ENCODE peak calls at places on chromosomes 12 and 14, in ten cellular contexts. V, P, M, H, Q, W, B, T, J and K are unnamed samples.
A peak's percentile ranks its signal among the peaks of the same experiment; 100 is the strongest.

GRCh38 chr12:62256408-62257079 is 3.7 kb upstream of the USP15 start:
- DNase-seq in V (peak; percentile 33), P (no peak), M (no peak), H (no peak), Q (no peak), W (no peak), B (peak; percentile 63), T (no peak), J (no peak), K (no peak)

GRCh38 chr12:28876423-28876822 is 272.7 kb upstream of the FAR2 start:
- DNase-seq in V (peak; percentile 14), P (no peak), M (no peak), H (no peak), Q (no peak), W (no peak), B (no peak), T (no peak), J (no peak), K (no peak)

GRCh38 chr14:104827173-104828055 is 26.5 kb downstream of the ZBTB42 start:
- DNase-seq in V (peak; percentile 46), P (peak; percentile 95), M (peak; percentile 62), H (peak; percentile 43), Q (no peak), W (peak; percentile 89), B (peak; percentile 72), T (peak; percentile 74), J (peak; percentile 87), K (peak; percentile 55)

GRCh38 chr12:97556201-97556824 is 93.7 kb downstream of the RMST start:
- DNase-seq in V (peak; percentile 73), P (peak; percentile 35), M (no peak), H (peak; percentile 33), Q (peak; percentile 52), W (no peak), B (no peak), T (no peak), J (no peak), K (peak; percentile 73)

GRCh38 chr14:49552630-49553029 is 33.5 kb downstream of the RPS29 start:
- DNase-seq in V (no peak), P (no peak), M (no peak), H (no peak), Q (no peak), W (no peak), B (no peak), T (no peak), J (no peak), K (no peak)

GRCh38 chr12:99111600-99111999 is 466.5 kb downstream of the APAF1 start:
- DNase-seq in V (no peak), P (peak; percentile 59), M (no peak), H (no peak), Q (no peak), W (no peak), B (no peak), T (no peak), J (no peak), K (no peak)

GRCh38 chr12:69570000-69570516 is 15.2 kb upstream of the CCT2 start:
- DNase-seq in V (no peak), P (no peak), M (no peak), H (no peak), Q (no peak), W (no peak), B (no peak), T (no peak), J (no peak), K (no peak)

GRCh38 chr12:117151195-117152031 is 38.9 kb downstream of the FBXO21 start:
- DNase-seq in V (peak; percentile 67), P (peak; percentile 93), M (no peak), H (peak; percentile 60), Q (peak; percentile 32), W (peak; percentile 90), B (peak; percentile 93), T (peak; percentile 80), J (no peak), K (peak; percentile 63)

DNA sequence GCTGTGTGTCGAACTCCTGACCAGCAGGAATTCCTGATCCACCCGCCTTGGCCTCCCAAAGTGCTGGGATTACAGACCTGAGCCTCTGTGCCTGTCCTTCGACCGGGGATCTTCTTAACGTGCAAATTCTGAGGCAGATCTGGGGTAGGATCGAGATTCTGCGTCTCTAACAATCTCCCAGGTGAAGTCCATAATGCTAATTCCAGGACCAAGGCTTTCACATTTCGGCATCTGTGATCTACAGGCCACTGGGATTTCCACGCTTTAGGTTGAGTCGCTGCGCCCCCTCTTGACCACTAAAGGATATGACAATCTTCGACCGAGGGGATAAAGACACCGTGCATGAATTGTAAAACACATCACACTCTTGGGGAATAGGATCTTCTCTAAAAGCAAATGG is 24.8 kb downstream of the FOS start:
- DNase-seq in V (peak; percentile 65), P (peak; percentile 90), M (peak; percentile 76), H (peak; percentile 80), Q (peak; percentile 67), W (peak; percentile 65), B (peak; percentile 79), T (peak; percentile 86), J (peak; percentile 87), K (peak; percentile 85)
- TF ChIP-seq POLR2AphosphoS5 in V (no peak), P (no peak), M (no peak), H (peak; percentile 67), Q (peak; percentile 32), W (no peak), B (no peak), T (peak; percentile 18), J (no peak), K (no peak)

DNA sequence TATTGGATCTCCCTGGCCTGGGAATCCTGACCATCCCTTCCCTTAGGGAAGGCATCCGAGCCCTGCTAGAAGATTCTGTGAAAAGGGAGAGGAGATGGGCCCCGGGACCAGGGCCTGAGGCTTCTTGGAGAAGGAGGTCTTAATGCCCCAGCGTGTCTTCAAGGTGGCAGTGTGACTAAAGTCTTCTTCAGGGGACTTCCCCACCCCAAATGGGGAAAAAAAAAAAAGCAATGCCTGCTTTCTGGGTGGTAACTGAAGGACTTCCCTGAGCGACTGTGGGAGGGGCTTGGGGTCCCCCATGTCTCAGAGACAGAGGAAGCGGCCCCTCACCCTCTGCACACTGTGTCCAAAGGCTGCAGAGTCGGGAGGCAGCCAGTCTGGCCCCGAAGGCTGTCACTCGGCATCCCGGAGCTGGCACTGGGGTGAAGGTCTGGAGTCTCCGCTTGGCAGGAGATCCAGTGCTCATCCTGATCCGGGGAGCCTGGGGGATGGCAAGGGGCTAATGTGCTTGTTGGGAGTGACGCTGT is 7.8 kb upstream of the PGF start:
- DNase-seq in V (no peak), P (no peak), M (no peak), H (no peak), Q (no peak), W (no peak), B (no peak), T (no peak), J (peak; percentile 70), K (no peak)
- H3K4me3 ChIP-seq in V (no peak overlapping the region), P (no peak overlapping the region), M (no peak overlapping the region), H (no peak overlapping the region), Q (no peak overlapping the region), W (no peak overlapping the region), B (no peak overlapping the region), T (no peak overlapping the region), J (no peak overlapping the region), K (no peak overlapping the region)

GRCh38 chr12:66779466-66779865 is 100.6 kb upstream of the GRIP1 start:
- DNase-seq in V (no peak), P (no peak), M (no peak), H (no peak), Q (no peak), W (no peak), B (no peak), T (no peak), J (no peak), K (no peak)
- TF ChIP-seq POLR2AphosphoS5 in V (no peak), P (no peak), M (no peak), H (no peak), Q (no peak), W (no peak), B (no peak), T (no peak), J (no peak), K (no peak)

GRCh38 chr12:15712160-15712559 is 77.0 kb downstream of the EPS8 start:
- DNase-seq in V (no peak), P (no peak), M (no peak), H (no peak), Q (no peak), W (no peak), B (no peak), T (no peak), J (no peak), K (no peak)
- H3K4me3 ChIP-seq in V (no peak overlapping the region), P (no peak overlapping the region), M (peak overlapping the region; percentile 35), H (peak overlapping the region; percentile 25), Q (peak overlapping the region; percentile 12), W (no peak overlapping the region), B (no peak overlapping the region), T (no peak overlapping the region), J (no peak overlapping the region), K (no peak overlapping the region)